ENCODE peak calls at places on chromosome 1, in six cellular contexts. E, Q, Y, F, K and Z are unnamed samples.

GRCh38 chr1:202192770-202193613 is 607 bp upstream of the LGR6 start:
- DNase-seq in E (peak), Q (peak), Y (peak), F (peak), K (peak), Z (peak)

GRCh38 chr1:63274371-63274770 is 48.0 kb upstream of the FOXD3 start:
- DNase-seq in E (no peak), Q (no peak), Y (no peak), F (no peak), K (no peak), Z (no peak)

GRCh38 chr1:117757668-117758067 is 151.8 kb downstream of the TENT5C start:
- DNase-seq in E (no peak), Q (no peak), Y (peak), F (peak), K (no peak), Z (no peak)

GRCh38 chr1:101995984-101996731 is 568 bp downstream of the OLFM3 start:
- DNase-seq in E (no peak), Q (peak), Y (no peak), F (no peak), K (no peak), Z (no peak)

GRCh38 chr1:37362569-37362968 is 111.8 kb upstream of the ZC3H12A start:
- DNase-seq in E (no peak), Q (peak), Y (no peak), F (no peak), K (no peak), Z (no peak)

GRCh38 chr1:171740987-171741871 is 636 bp downstream of the VAMP4 start:
- DNase-seq in E (peak), Q (peak), Y (peak), F (peak), K (peak), Z (no peak)

GRCh38 chr1:215290018-215290417 is 207.5 kb downstream of the KCNK2 start:
- DNase-seq in E (no peak), Q (no peak), Y (no peak), F (peak), K (no peak), Z (no peak)

GRCh38 chr1:91091812-91092211 is 70.0 kb upstream of the ZNF644 start:
- DNase-seq in E (no peak), Q (no peak), Y (no peak), F (no peak), K (no peak), Z (no peak)

GRCh38 chr1:6917067-6917466 is 131.8 kb downstream of the CAMTA1 start:
- DNase-seq in E (no peak), Q (no peak), Y (no peak), F (no peak), K (no peak), Z (no peak)

GRCh38 chr1:225431081-225431863 is 3.4 kb upstream of the LBR start:
- DNase-seq in E (no peak), Q (no peak), Y (no peak), F (no peak), K (no peak), Z (no peak)
- H3K4me3 ChIP-seq in E (no peak), Q (no peak), Y (no peak), F (no peak), K (no peak), Z (no peak)

GRCh38 chr1:18608534-18608933 is 22.1 kb upstream of the PAX7 start:
- DNase-seq in E (no peak), Q (no peak), Y (no peak), F (no peak), K (peak), Z (no peak)
- TF ChIP-seq CTCF in E (peak), Q (peak), Y (no peak), F (no peak), K (peak), Z (no peak)

DNA sequence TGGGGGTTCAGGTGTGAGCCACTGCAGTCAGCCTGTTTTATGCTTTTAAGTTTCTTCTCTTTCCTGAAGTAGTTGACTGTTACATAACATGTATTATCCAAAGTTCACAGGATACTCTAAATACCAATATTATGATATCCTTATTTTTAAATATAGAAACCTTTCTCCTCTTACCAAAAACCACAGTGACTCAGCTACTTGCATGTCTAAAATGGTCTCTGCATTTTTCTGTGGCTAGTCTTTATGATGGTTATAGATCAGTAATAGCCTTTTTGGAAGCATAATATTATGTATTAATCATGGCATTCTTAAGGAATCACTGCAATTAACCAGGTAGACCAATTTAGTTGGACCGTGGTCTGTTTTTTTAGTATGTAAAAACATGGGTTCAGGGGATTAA is 210.8 kb upstream of the CACYBP start:
- DNase-seq in E (peak), Q (no peak), Y (peak), F (peak), K (no peak), Z (no peak)
- H3K4me3 ChIP-seq in E (peak), Q (no peak), Y (no peak), F (no peak), K (no peak), Z (no peak)

DNA sequence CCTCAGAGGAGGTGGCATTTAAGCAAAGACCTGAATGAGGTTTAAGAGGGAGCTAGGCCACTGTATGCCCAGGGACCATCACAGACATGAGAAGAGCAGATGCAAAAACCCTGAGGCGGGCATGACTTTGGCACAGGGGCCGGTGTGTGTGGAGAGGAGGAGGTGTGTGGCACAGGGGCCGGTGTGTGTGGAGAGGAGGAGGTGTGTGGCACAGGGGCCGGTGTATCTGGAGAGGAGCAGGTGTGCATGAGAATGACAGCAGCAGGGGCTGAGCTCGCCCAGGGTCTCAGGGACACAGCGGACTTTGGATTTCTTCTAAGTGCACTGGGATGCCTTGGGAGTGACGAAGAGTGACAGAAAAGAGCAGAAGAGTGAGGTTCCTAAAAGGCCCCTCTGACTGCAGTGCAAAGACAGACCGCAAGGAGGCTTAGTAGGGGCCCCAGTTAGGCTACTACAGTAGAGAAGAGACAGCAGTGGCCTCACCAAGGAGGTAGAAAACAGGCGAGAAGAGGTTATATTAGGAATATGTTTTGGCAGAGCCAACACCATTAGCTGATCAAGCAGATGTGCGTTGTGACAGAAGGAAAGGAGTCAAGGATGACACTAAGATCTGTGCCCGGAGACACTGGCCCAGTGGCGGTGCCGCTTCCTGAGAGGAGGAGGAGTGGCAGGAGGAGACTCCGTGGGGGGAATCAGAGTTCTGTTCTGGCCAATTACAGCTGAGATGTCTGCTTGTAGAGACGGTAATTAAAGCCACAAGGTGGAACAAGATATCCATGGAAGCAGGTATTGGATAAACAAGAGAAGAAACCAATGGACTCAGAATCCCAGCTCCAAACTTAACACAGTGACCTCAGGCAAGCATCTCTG is 18.4 kb downstream of the ZBTB17 start:
- DNase-seq in E (no peak), Q (peak), Y (no peak), F (no peak), K (no peak), Z (no peak)
- TF ChIP-seq CTCF in E (peak), Q (peak), Y (no peak), F (peak), K (no peak), Z (no peak)

GRCh38 chr1:34844252-34844634 is 15.3 kb downstream of the SMIM12 start:
- DNase-seq in E (peak), Q (peak), Y (no peak), F (no peak), K (no peak), Z (no peak)

GRCh38 chr1:34843392-34844251 is 15.9 kb downstream of the SMIM12 start:
- DNase-seq in E (no peak), Q (peak), Y (no peak), F (no peak), K (no peak), Z (peak)

GRCh38 chr1:34840426-34840825 is 19.1 kb downstream of the SMIM12 start:
- DNase-seq in E (no peak), Q (peak), Y (no peak), F (no peak), K (no peak), Z (peak)

GRCh38 chr1:34845131-34845901 is 14.2 kb downstream of the SMIM12 start:
- DNase-seq in E (no peak), Q (peak), Y (no peak), F (no peak), K (no peak), Z (no peak)

GRCh38 chr1:34842952-34843371 is 16.6 kb downstream of the SMIM12 start:
- DNase-seq in E (no peak), Q (no peak), Y (no peak), F (no peak), K (no peak), Z (no peak)
- H3K4me3 ChIP-seq in E (no peak), Q (no peak), Y (no peak), F (no peak), K (no peak), Z (no peak)